ENCODE peak calls at places on chromosomes 7 and 10, in seven cellular contexts. U is spleen, I is fibroblast of the aortic adventitia, Q is A549, R is HFFc6, W is OCI-LY7, F is MCF 10A. S is an unnamed sample.

GRCh38 chr10:117002206-117002605 is 2.8 kb downstream of the SHTN1 start:
- DNase-seq in Q (no peak), F (no peak), I (no peak), R (no peak), U (no peak), W (no peak), S (no peak)

GRCh38 chr7:8386926-8387550 is 46.4 kb upstream of the NXPH1 start:
- DNase-seq in W (no peak), F (no peak), I (no peak), Q (no peak), U (no peak), R (no peak), S (no peak)

GRCh38 chr7:7554021-7554432 is 12.7 kb upstream of the MIOS start:
- DNase-seq in U (no peak), W (no peak), I (peak; percentile 69), Q (no peak), R (peak; percentile 92), F (peak; percentile 86), S (peak; percentile 92)

GRCh38 chr10:71638087-71638576 is 81.4 kb downstream of the C10orf105 start:
- DNase-seq in R (no peak), Q (no peak), F (no peak), U (peak; percentile 92), I (no peak), W (peak; percentile 73), S (no peak)

GRCh38 chr7:149475121-149476045 is 14.5 kb upstream of the ZNF777 start:
- DNase-seq in I (no peak), U (no peak), W (no peak), R (no peak), Q (no peak), F (no peak), S (no peak)

GRCh38 chr10:11794566-11794965 is 28.6 kb upstream of the PROSER2 start:
- DNase-seq in U (no peak), W (no peak), Q (peak; percentile 51), F (no peak), I (no peak), R (no peak), S (no peak)

GRCh38 chr7:132498319-132498718 is 78.0 kb downstream of the PLXNA4 start:
- DNase-seq in I (no peak), F (no peak), U (no peak), Q (no peak), W (no peak), R (no peak), S (no peak)

GRCh38 chr10:51718804-51719291 is 19.5 kb upstream of the CSTF2T start:
- DNase-seq in R (peak; percentile 23), F (no peak), I (peak; percentile 85), U (no peak), W (no peak), Q (peak; percentile 10), S (peak; percentile 72)

GRCh38 chr7:143279186-143280098 is 5.3 kb upstream of the TMEM139 start:
- DNase-seq in W (no peak), Q (peak; percentile 44), I (peak; percentile 74), F (peak; percentile 20), U (no peak), R (peak; percentile 83), S (no peak)

GRCh38 chr10:43067391-43068135 is 9.3 kb upstream of the RET start:
- DNase-seq in I (no peak), W (no peak), F (no peak), U (peak; percentile 54), R (no peak), Q (no peak), S (no peak)

DNA sequence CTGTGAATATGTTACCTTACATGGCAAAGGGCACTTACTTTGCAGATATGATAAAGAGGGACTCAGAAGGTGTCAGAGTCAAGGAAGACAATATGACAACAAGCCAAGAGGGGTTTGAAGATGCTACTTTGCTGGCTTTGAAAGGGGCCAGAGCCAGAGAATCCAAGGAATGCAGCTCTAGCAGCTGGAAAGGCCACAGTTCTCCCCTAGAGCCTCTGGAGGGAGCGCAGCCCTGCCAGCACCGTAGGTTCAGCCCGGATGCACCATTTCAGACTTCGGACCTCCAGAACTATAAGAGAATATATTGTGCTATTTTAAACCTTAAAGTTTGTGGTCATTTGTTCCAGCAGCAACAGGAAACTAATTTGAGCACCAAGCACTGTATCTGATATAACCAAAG is 32.9 kb upstream of the WDR11 start:
- DNase-seq in I (no peak), U (no peak), R (no peak), W (no peak), Q (no peak), F (no peak), S (no peak)
- TF ChIP-seq CTCF in I (no peak), U (no peak), R (no peak), W (no peak), Q (no peak), F (no peak), S (no peak)

DNA sequence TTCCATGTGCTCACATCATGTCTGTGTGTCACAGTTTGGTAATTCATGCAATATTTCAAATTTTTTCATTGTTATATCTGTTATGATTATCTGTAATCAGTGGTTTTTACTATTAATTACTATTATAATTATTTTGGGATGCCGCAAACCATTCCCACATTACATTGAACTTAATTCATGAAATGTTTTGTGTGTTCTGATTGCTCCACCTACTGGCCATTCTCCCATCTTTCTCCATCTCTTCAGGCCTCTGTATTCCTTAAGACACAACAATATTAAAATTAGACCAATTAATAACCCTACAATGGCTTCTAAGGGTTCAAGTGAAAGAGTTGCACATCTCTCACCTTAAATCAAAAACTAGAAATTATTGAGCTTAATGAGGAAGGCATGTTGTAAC is 398.5 kb downstream of the PCDH15 start:
- DNase-seq in W (peak; percentile 4), F (peak; percentile 59), Q (peak; percentile 19), R (no peak), U (no peak), I (no peak), S (no peak)
- TF ChIP-seq CTCF in W (peak; percentile 76), F (peak; percentile 62), Q (peak; percentile 26), R (peak; percentile 58), U (no peak), I (no peak), S (no peak)

GRCh38 chr7:73822319-73823173 is 8.2 kb upstream of the CLDN4 start:
- DNase-seq in F (peak; percentile 98), Q (peak; percentile 91), W (no peak), I (peak; percentile 90), U (peak; percentile 56), R (peak; percentile 99), S (peak; percentile 77)

GRCh38 chr7:73827568-73828106 is 3.2 kb upstream of the CLDN4 start:
- DNase-seq in U (no peak), F (peak; percentile 81), R (no peak), W (no peak), I (no peak), Q (peak; percentile 69), S (no peak)

GRCh38 chr7:73823873-73824597 is 6.8 kb upstream of the CLDN4 start:
- DNase-seq in I (no peak), R (no peak), U (peak; percentile 23), F (no peak), Q (no peak), W (no peak), S (no peak)

GRCh38 chr7:73823257-73823656 is 7.5 kb upstream of the CLDN4 start:
- DNase-seq in U (peak; percentile 16), R (no peak), W (no peak), F (no peak), I (no peak), Q (no peak), S (no peak)

GRCh38 chr7:73824986-73825385 is 5.8 kb upstream of the CLDN4 start:
- DNase-seq in F (no peak), I (no peak), U (peak; percentile 67), Q (no peak), R (no peak), W (no peak), S (no peak)
- TF ChIP-seq CTCF in F (no peak), I (no peak), U (no peak), Q (no peak), R (no peak), W (no peak), S (no peak)

DNA sequence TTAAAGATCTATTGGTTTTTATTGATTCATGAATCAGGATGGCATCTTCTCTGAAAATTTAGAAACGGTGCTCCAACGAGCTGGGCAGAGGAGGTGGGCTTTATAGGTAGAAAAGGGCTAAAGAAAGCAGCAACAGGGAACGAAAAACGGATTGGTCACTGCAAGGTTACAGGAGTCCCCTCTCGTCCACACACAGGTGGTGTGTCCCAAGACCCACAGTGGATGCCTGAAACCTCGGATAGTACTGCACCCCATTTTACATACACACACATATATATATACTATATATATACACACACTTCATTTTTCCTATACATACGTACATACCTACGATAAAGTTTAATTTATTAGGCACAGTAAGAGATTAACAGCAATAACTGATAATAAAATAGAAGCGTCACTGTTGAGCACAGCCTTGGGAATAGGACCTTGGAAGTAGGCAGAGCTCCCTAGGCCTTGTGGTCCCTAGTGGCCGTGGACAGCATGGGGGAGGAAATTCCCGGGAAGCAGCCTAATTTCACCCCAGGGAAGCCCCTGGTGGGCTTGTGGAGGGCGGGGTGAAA is 737 bp upstream of the NUB1 start:
- DNase-seq in R (no peak), W (no peak), Q (no peak), I (no peak), U (no peak), F (no peak), S (no peak)
- TF ChIP-seq CTCF in R (peak; percentile 31), W (no peak), Q (no peak), I (peak; percentile 21), U (no peak), F (no peak), S (no peak)

DNA sequence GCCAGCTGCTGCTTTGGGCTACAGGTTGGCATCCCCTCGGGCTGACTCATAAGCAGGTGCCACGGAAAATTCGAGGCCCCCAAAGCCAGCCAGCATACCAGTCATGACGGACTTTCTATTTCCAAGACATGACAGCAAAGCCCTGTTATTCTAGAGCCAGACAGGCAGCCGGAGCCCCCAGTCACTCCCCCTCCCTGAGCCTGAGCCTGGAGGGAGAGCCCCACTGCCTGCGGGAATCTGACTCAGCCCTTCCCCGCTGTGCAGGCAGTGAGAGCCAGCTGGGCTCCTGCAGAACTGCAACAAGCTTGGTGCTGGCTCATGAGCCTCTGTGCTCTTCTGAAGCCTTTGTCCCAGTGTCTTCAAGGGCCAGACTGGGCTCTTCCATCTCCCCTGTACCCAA is 15.8 kb downstream of the BTBD16 start:
- DNase-seq in F (peak; percentile 78), U (no peak), I (peak; percentile 46), W (no peak), Q (no peak), R (peak; percentile 39), S (no peak)
- TF ChIP-seq CTCF in F (no peak), U (no peak), I (peak; percentile 32), W (no peak), Q (no peak), R (no peak), S (no peak)

GRCh38 chr7:156778201-156778600 is 114.8 kb downstream of the LMBR1 start:
- DNase-seq in I (no peak), F (no peak), W (no peak), R (no peak), Q (no peak), U (no peak), S (no peak)
- TF ChIP-seq CTCF in I (peak; percentile 32), F (no peak), W (peak; percentile 45), R (peak; percentile 61), Q (no peak), U (no peak), S (no peak)

GRCh38 chr10:45181483-45181882 is 133.9 kb downstream of the OR13A1 start:
- DNase-seq in W (no peak), Q (no peak), R (peak; percentile 3), F (no peak), I (peak; percentile 84), U (no peak), S (no peak)
- TF ChIP-seq CTCF in W (no peak), Q (no peak), R (no peak), F (no peak), I (no peak), U (no peak), S (no peak)